ENCODE peak calls at places on chromosomes 11 and 22, in four cellular contexts. One of them, this sample, is unnamed.

GRCh38 chr11:126101241-126101929 is 38.7 kb upstream of the CDON start:
- DNase-seq in K562: no peak
- DNase-seq in GM12878: no peak
- DNase-seq in H1: no peak
- DNase-seq in this sample: no peak

GRCh38 chr11:17257200-17257599 is 19.3 kb upstream of the NUCB2 start:
- DNase-seq in K562: no peak
- DNase-seq in GM12878: no peak
- DNase-seq in H1: no peak
- DNase-seq in this sample: peak; percentile 78

GRCh38 chr11:30468881-30469280 is 117.3 kb downstream of the MPPED2 start:
- DNase-seq in K562: no peak
- DNase-seq in GM12878: no peak
- DNase-seq in H1: no peak
- DNase-seq in this sample: no peak

GRCh38 chr11:130403301-130403804 is 25.1 kb downstream of the ADAMTS8 start:
- DNase-seq in K562: no peak
- DNase-seq in GM12878: no peak
- DNase-seq in H1: no peak
- DNase-seq in this sample: peak; percentile 97

GRCh38 chr11:12449961-12450715 is 72.8 kb downstream of the PARVA start:
- DNase-seq in K562: no peak
- DNase-seq in GM12878: no peak
- DNase-seq in H1: no peak
- DNase-seq in this sample: peak; percentile 58

GRCh38 chr22:49356428-49356827 is 471.2 kb downstream of the BRD1 start:
- DNase-seq in K562: no peak
- DNase-seq in GM12878: no peak
- DNase-seq in H1: peak; percentile 14
- DNase-seq in this sample: no peak

GRCh38 chr22:37229805-37230672 is 14.0 kb downstream of the RAC2 start:
- DNase-seq in K562: peak; percentile 61
- DNase-seq in GM12878: peak; percentile 60
- DNase-seq in H1: no peak
- DNase-seq in this sample: peak; percentile 51

GRCh38 chr22:37260939-37261338 is 16.9 kb upstream of the RAC2 start:
- DNase-seq in K562: peak; percentile 70
- DNase-seq in GM12878: no peak
- DNase-seq in H1: peak; percentile 78
- DNase-seq in this sample: peak; percentile 51

GRCh38 chr11:77299528-77299993 is 1.9 kb downstream of the GDPD4 start:
- DNase-seq in K562: peak; percentile 31
- DNase-seq in GM12878: no peak
- DNase-seq in H1: no peak
- DNase-seq in this sample: peak; percentile 11

GRCh38 chr11:134508219-134508990 is 96.4 kb upstream of the B3GAT1 start:
- DNase-seq in K562: no peak
- DNase-seq in GM12878: no peak
- DNase-seq in H1: no peak
- DNase-seq in this sample: no peak

GRCh38 chr11:9017773-9018172 is 14.0 kb upstream of the NRIP3 start:
- DNase-seq in K562: no peak
- DNase-seq in GM12878: no peak
- DNase-seq in H1: no peak
- DNase-seq in this sample: peak; percentile 46

GRCh38 chr22:34976474-34976873 is 89.5 kb upstream of the ISX start:
- DNase-seq in K562: peak; percentile 13
- DNase-seq in GM12878: no peak
- DNase-seq in H1: no peak
- DNase-seq in this sample: no peak

GRCh38 chr11:57269580-57270021 is 32.6 kb upstream of the APLNR start:
- DNase-seq in K562: no peak
- DNase-seq in GM12878: no peak
- DNase-seq in H1: no peak
- DNase-seq in this sample: no peak

GRCh38 chr11:105315287-105315686 is 175.7 kb upstream of the CARD18 start:
- DNase-seq in K562: no peak
- DNase-seq in GM12878: no peak
- DNase-seq in H1: no peak
- DNase-seq in this sample: no peak

GRCh38 chr11:113234888-113235287 is 79.5 kb upstream of the TTC12 start:
- DNase-seq in K562: no peak
- DNase-seq in GM12878: no peak
- DNase-seq in H1: no peak
- DNase-seq in this sample: no peak

GRCh38 chr11:62445314-62445740 is 26.5 kb downstream of the SCGB1A1 start:
- DNase-seq in K562: no peak
- DNase-seq in GM12878: no peak
- DNase-seq in H1: no peak
- DNase-seq in this sample: peak; percentile 81

GRCh38 chr22:23225337-23225723 is 45.0 kb downstream of the BCR start:
- DNase-seq in K562: peak; percentile 54
- DNase-seq in GM12878: no peak
- DNase-seq in H1: no peak
- DNase-seq in this sample: no peak

GRCh38 chr22:48198489-48199459 is 1436.3 kb downstream of the TBC1D22A start:
- DNase-seq in K562: no peak
- DNase-seq in GM12878: no peak
- DNase-seq in H1: peak; percentile 50
- DNase-seq in this sample: no peak

GRCh38 chr22:42364641-42365336 is 67.4 kb downstream of the NFAM1 start:
- DNase-seq in K562: no peak
- DNase-seq in GM12878: no peak
- DNase-seq in H1: no peak
- DNase-seq in this sample: peak; percentile 29

GRCh38 chr22:27063841-27064240 is 406.5 kb downstream of the MIAT start:
- DNase-seq in K562: no peak
- DNase-seq in GM12878: no peak
- DNase-seq in H1: no peak
- DNase-seq in this sample: no peak

GRCh38 chr22:19681863-19682245 is 32.4 kb upstream of the SEPTIN5 start:
- DNase-seq in K562: no peak
- DNase-seq in GM12878: no peak
- DNase-seq in H1: no peak
- DNase-seq in this sample: no peak

GRCh38 chr11:9604134-9604533 is 30.7 kb downstream of the WEE1 start:
- DNase-seq in K562: no peak
- DNase-seq in GM12878: no peak
- DNase-seq in H1: no peak
- DNase-seq in this sample: peak; percentile 26

GRCh38 chr22:26709617-26710390 is 52.4 kb downstream of the MIAT start:
- DNase-seq in K562: no peak
- DNase-seq in GM12878: no peak
- DNase-seq in H1: no peak
- DNase-seq in this sample: peak; percentile 76

GRCh38 chr11:2390871-2391662 is 9.5 kb upstream of the TSSC4 start:
- DNase-seq in K562: peak; percentile 68
- DNase-seq in GM12878: no peak
- DNase-seq in H1: no peak
- DNase-seq in this sample: peak; percentile 78

GRCh38 chr11:72239296-72239848 is 4.6 kb downstream of the PHOX2A start:
- DNase-seq in K562: no peak
- DNase-seq in GM12878: no peak
- DNase-seq in H1: peak; percentile 64
- DNase-seq in this sample: peak; percentile 38

GRCh38 chr11:32326522-32326921 is 108.8 kb downstream of the WT1 start:
- DNase-seq in K562: no peak
- DNase-seq in GM12878: no peak
- DNase-seq in H1: no peak
- DNase-seq in this sample: no peak

GRCh38 chr22:41793871-41794270 is 6.6 kb upstream of the CCDC134 start:
- DNase-seq in K562: no peak
- DNase-seq in GM12878: no peak
- DNase-seq in H1: no peak
- DNase-seq in this sample: no peak

GRCh38 chr11:128331317-128331716 is 256.0 kb downstream of the ETS1 start:
- DNase-seq in K562: no peak
- DNase-seq in GM12878: no peak
- DNase-seq in H1: no peak
- DNase-seq in this sample: no peak

GRCh38 chr11:70164705-70165104 is 38.4 kb upstream of the FADD start:
- DNase-seq in K562: no peak
- DNase-seq in GM12878: no peak
- DNase-seq in H1: no peak
- DNase-seq in this sample: no peak

GRCh38 chr11:131165036-131165435 is 205.4 kb upstream of the NTM start:
- DNase-seq in K562: no peak
- DNase-seq in GM12878: no peak
- DNase-seq in H1: no peak
- DNase-seq in this sample: no peak

GRCh38 chr11:35187996-35188395 is 49.0 kb downstream of the CD44 start:
- DNase-seq in K562: no peak
- DNase-seq in GM12878: no peak
- DNase-seq in H1: no peak
- DNase-seq in this sample: no peak

GRCh38 chr11:36469881-36470802 is 39.9 kb downstream of the TRAF6 start:
- DNase-seq in K562: no peak
- DNase-seq in GM12878: no peak
- DNase-seq in H1: no peak
- DNase-seq in this sample: peak; percentile 74

GRCh38 chr11:61345170-61345610 is 12.2 kb downstream of the TKFC start:
- DNase-seq in K562: no peak
- DNase-seq in GM12878: no peak
- DNase-seq in H1: no peak
- DNase-seq in this sample: no peak

GRCh38 chr11:130786586-130786985 is 129.7 kb downstream of the SNX19 start:
- DNase-seq in K562: no peak
- DNase-seq in GM12878: no peak
- DNase-seq in H1: no peak
- DNase-seq in this sample: no peak

GRCh38 chr11:58919561-58919960 is 19.7 kb upstream of the GLYATL1 start:
- DNase-seq in K562: no peak
- DNase-seq in GM12878: no peak
- DNase-seq in H1: no peak
- DNase-seq in this sample: peak; percentile 6

GRCh38 chr11:61914471-61915171 is 2.7 kb downstream of the RAB3IL1 start:
- DNase-seq in K562: no peak
- DNase-seq in GM12878: no peak
- DNase-seq in H1: no peak
- DNase-seq in this sample: no peak

GRCh38 chr11:70671611-70672010 is 273.3 kb downstream of the CTTN start:
- DNase-seq in K562: no peak
- DNase-seq in GM12878: no peak
- DNase-seq in H1: no peak
- DNase-seq in this sample: no peak

GRCh38 chr11:15497366-15497765 is 382.6 kb downstream of the INSC start:
- DNase-seq in K562: no peak
- DNase-seq in GM12878: no peak
- DNase-seq in H1: no peak
- DNase-seq in this sample: no peak

DNA sequence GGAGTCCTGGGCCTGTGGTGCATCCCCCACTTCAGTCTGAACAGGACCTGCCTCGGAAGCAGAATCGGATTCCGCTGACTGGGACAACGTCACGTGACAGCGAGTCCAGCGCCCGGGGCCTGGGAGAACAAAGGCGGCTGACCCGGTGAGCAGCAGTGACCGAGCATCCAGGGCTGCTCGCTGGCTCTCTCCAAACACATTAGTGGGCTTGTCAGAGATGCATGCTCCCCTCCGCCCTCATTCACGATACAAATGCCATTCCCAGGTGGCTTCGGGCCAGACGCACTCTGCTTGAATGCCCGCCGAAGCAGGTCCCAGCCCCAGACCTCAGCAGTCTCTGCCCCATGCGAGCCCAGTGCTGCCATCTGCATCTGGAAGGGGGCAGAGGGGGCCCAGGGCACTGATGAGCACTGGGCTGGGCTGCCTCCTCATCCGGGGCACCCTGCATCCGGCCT is 91.0 kb downstream of the WNT7B start:
- DNase-seq in K562: no peak
- DNase-seq in GM12878: no peak
- DNase-seq in H1: no peak
- DNase-seq in this sample: no peak
- TF ChIP-seq CHD1 in K562: no peak
- TF ChIP-seq CHD1 in GM12878: no peak
- TF ChIP-seq CHD1 in H1: no peak
- TF ChIP-seq CHD1 in this sample: no peak

DNA sequence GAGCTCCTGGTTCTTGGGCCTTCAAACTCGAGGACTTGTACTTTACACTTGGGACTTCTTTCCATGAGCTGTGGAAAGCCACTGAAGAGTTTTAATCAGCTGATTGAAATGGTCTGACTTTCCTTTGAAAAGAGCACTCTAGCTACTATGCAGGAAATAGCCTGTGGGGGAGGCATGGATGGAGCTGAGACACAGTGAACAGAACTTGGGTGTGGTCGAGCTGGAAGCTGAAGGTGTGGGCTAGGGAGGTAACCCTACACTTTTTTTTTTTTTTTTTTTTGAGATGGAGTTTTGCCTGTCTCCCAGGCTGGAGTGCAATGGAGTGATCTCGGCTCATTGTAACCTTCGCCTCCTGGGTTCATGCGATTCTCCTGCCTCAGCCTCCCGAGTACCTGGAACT is 17.5 kb upstream of the CAPRIN1 start:
- DNase-seq in K562: peak; percentile 68
- DNase-seq in GM12878: no peak
- DNase-seq in H1: no peak
- DNase-seq in this sample: no peak
- TF ChIP-seq CHD1 in K562: no peak
- TF ChIP-seq CHD1 in GM12878: no peak
- TF ChIP-seq CHD1 in H1: no peak
- TF ChIP-seq CHD1 in this sample: no peak

GRCh38 chr11:93034031-93034430 is 64.6 kb downstream of the MTNR1B start:
- DNase-seq in K562: no peak
- DNase-seq in GM12878: no peak
- DNase-seq in H1: no peak
- DNase-seq in this sample: peak; percentile 57
- TF ChIP-seq CHD1 in K562: no peak
- TF ChIP-seq CHD1 in GM12878: no peak
- TF ChIP-seq CHD1 in H1: no peak
- TF ChIP-seq CHD1 in this sample: no peak

GRCh38 chr22:30667092-30667485 is 586 bp downstream of the DUSP18 start:
- DNase-seq in K562: no peak
- DNase-seq in GM12878: no peak
- DNase-seq in H1: no peak
- DNase-seq in this sample: no peak
- TF ChIP-seq CHD1 in K562: no peak
- TF ChIP-seq CHD1 in GM12878: no peak
- TF ChIP-seq CHD1 in H1: no peak
- TF ChIP-seq CHD1 in this sample: no peak

GRCh38 chr22:50700387-50701075 is 27.9 kb downstream of the SHANK3 start:
- DNase-seq in K562: no peak
- DNase-seq in GM12878: no peak
- DNase-seq in H1: no peak
- DNase-seq in this sample: no peak
- TF ChIP-seq CHD1 in K562: no peak
- TF ChIP-seq CHD1 in GM12878: no peak
- TF ChIP-seq CHD1 in H1: no peak
- TF ChIP-seq CHD1 in this sample: no peak

This sample was measured in IMR-90.